ENCODE peak calls at places on chromosomes 1 and 21, in six cellular contexts. One of them, this sample, is unnamed. For H3K4me1, the result is how much of the 10 kb centered on the place peaks cover.

GRCh38 chr21:42024261-42024877 is 14.2 kb upstream of the ZBTB21 start:
- DNase-seq in upper lobe of right lung: no peak
- DNase-seq in adrenal gland: no peak
- DNase-seq in breast epithelium: no peak
- DNase-seq in heart left ventricle: no peak
- DNase-seq in H1: no peak
- DNase-seq in this sample: no peak

GRCh38 chr1:36750706-36751105 is 268.0 kb upstream of the CSF3R start:
- DNase-seq in upper lobe of right lung: no peak
- DNase-seq in adrenal gland: no peak
- DNase-seq in breast epithelium: no peak
- DNase-seq in heart left ventricle: no peak
- DNase-seq in H1: no peak
- DNase-seq in this sample: no peak

GRCh38 chr1:2027961-2028583 is 8.9 kb downstream of the GABRD start:
- DNase-seq in upper lobe of right lung: no peak
- DNase-seq in adrenal gland: no peak
- DNase-seq in breast epithelium: no peak
- DNase-seq in heart left ventricle: no peak
- DNase-seq in H1: no peak
- DNase-seq in this sample: no peak

GRCh38 chr1:17605582-17606344 is 66.3 kb downstream of the ARHGEF10L start:
- DNase-seq in upper lobe of right lung: no peak
- DNase-seq in adrenal gland: no peak
- DNase-seq in breast epithelium: no peak
- DNase-seq in heart left ventricle: no peak
- DNase-seq in H1: no peak
- DNase-seq in this sample: peak

GRCh38 chr1:12047120-12047876 is 15.8 kb upstream of the TNFRSF8 start:
- DNase-seq in upper lobe of right lung: no peak
- DNase-seq in adrenal gland: no peak
- DNase-seq in breast epithelium: no peak
- DNase-seq in heart left ventricle: no peak
- DNase-seq in H1: no peak
- DNase-seq in this sample: peak

GRCh38 chr1:182377175-182377574 is 14.4 kb downstream of the GLUL start:
- DNase-seq in upper lobe of right lung: no peak
- DNase-seq in adrenal gland: no peak
- DNase-seq in breast epithelium: no peak
- DNase-seq in heart left ventricle: no peak
- DNase-seq in H1: no peak
- DNase-seq in this sample: no peak

GRCh38 chr1:154819628-154820590 is 50.2 kb downstream of the KCNN3 start:
- DNase-seq in upper lobe of right lung: peak
- DNase-seq in adrenal gland: no peak
- DNase-seq in breast epithelium: no peak
- DNase-seq in heart left ventricle: no peak
- DNase-seq in H1: peak
- DNase-seq in this sample: peak

GRCh38 chr21:42636535-42636914 is 16.9 kb upstream of the PDE9A start:
- DNase-seq in upper lobe of right lung: no peak
- DNase-seq in adrenal gland: no peak
- DNase-seq in breast epithelium: no peak
- DNase-seq in heart left ventricle: no peak
- DNase-seq in H1: no peak
- DNase-seq in this sample: peak

GRCh38 chr1:229159668-229160544 is 111.0 kb upstream of the RAB4A start:
- DNase-seq in upper lobe of right lung: no peak
- DNase-seq in adrenal gland: no peak
- DNase-seq in breast epithelium: no peak
- DNase-seq in heart left ventricle: no peak
- DNase-seq in H1: no peak
- DNase-seq in this sample: no peak

DNA sequence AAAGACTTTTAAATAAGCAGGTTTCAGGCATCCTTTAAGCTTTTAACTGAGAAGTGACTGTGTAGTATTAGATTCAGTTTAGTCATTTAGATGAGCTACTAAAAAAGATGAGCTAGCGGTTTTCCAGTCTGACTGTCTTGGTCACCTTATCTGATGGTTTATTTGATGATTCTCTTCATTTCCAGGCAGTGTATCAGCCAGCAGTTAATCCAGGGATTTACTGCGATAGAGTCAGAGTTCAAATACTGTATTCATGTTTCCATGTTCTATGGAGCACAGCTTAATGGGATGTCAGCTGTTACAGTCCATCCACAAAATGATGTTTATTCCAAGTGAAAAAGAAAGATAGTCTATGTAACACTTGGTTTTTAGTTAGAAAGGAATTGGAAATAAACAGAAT is 54.4 kb upstream of the DPT start:
- DNase-seq in upper lobe of right lung: no peak
- DNase-seq in adrenal gland: no peak
- DNase-seq in breast epithelium: no peak
- DNase-seq in heart left ventricle: no peak
- DNase-seq in H1: no peak
- DNase-seq in this sample: no peak
- H3K27ac ChIP-seq in upper lobe of right lung: no peak
- H3K27ac ChIP-seq in adrenal gland: peak
- H3K27ac ChIP-seq in breast epithelium: peak
- H3K27ac ChIP-seq in heart left ventricle: no peak
- H3K27ac ChIP-seq in H1: no peak
- H3K27ac ChIP-seq in this sample: no peak

DNA sequence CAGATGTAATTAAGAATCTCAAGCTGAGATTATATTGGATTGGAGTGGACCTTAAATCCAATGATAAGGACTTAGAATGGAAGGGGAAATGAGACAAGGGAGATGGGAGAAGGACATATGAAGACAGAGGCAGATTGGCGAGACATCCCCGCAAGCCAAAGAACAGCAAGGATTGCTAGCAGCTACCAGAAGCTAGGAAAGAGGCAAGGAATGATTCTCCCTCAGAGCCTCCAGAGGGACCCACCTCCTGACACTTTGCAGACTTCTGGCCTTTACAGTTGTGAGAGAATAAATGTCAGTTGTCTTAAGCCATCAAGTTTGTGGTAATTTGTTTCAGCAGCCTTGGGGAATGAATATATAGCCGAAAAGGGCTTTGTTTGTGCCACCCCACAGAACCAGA is 20.7 kb downstream of the METTL13 start:
- DNase-seq in upper lobe of right lung: no peak
- DNase-seq in adrenal gland: no peak
- DNase-seq in breast epithelium: no peak
- DNase-seq in heart left ventricle: no peak
- DNase-seq in H1: no peak
- DNase-seq in this sample: no peak
- TF ChIP-seq CTCF in upper lobe of right lung: no peak
- TF ChIP-seq CTCF in adrenal gland: no peak
- TF ChIP-seq CTCF in breast epithelium: no peak
- TF ChIP-seq CTCF in heart left ventricle: no peak
- TF ChIP-seq CTCF in H1: peak
- TF ChIP-seq CTCF in this sample: no peak

GRCh38 chr1:226679853-226680516 is 59.1 kb downstream of the ITPKB start:
- DNase-seq in upper lobe of right lung: peak
- DNase-seq in adrenal gland: peak
- DNase-seq in breast epithelium: peak
- DNase-seq in heart left ventricle: peak
- DNase-seq in H1: peak
- DNase-seq in this sample: peak

GRCh38 chr1:226681652-226682493 is 57.2 kb downstream of the ITPKB start:
- DNase-seq in upper lobe of right lung: no peak
- DNase-seq in adrenal gland: no peak
- DNase-seq in breast epithelium: peak
- DNase-seq in heart left ventricle: no peak
- DNase-seq in H1: no peak
- DNase-seq in this sample: no peak

GRCh38 chr1:226685196-226685820 is 53.8 kb downstream of the ITPKB start:
- DNase-seq in upper lobe of right lung: no peak
- DNase-seq in adrenal gland: no peak
- DNase-seq in breast epithelium: no peak
- DNase-seq in heart left ventricle: no peak
- DNase-seq in H1: no peak
- DNase-seq in this sample: no peak

GRCh38 chr1:226680653-226681052 is 58.4 kb downstream of the ITPKB start:
- DNase-seq in upper lobe of right lung: no peak
- DNase-seq in adrenal gland: no peak
- DNase-seq in breast epithelium: peak
- DNase-seq in heart left ventricle: no peak
- DNase-seq in H1: no peak
- DNase-seq in this sample: no peak

GRCh38 chr1:226682841-226683800 is 56.0 kb downstream of the ITPKB start:
- DNase-seq in upper lobe of right lung: no peak
- DNase-seq in adrenal gland: no peak
- DNase-seq in breast epithelium: peak
- DNase-seq in heart left ventricle: no peak
- DNase-seq in H1: no peak
- DNase-seq in this sample: no peak
- H3K4me1 ChIP-seq in upper lobe of right lung: under half
- H3K4me1 ChIP-seq in adrenal gland: under half
- H3K4me1 ChIP-seq in breast epithelium: under half
- H3K4me1 ChIP-seq in heart left ventricle: half or more
- H3K4me1 ChIP-seq in H1: under half
- H3K4me1 ChIP-seq in this sample: under half

DNA sequence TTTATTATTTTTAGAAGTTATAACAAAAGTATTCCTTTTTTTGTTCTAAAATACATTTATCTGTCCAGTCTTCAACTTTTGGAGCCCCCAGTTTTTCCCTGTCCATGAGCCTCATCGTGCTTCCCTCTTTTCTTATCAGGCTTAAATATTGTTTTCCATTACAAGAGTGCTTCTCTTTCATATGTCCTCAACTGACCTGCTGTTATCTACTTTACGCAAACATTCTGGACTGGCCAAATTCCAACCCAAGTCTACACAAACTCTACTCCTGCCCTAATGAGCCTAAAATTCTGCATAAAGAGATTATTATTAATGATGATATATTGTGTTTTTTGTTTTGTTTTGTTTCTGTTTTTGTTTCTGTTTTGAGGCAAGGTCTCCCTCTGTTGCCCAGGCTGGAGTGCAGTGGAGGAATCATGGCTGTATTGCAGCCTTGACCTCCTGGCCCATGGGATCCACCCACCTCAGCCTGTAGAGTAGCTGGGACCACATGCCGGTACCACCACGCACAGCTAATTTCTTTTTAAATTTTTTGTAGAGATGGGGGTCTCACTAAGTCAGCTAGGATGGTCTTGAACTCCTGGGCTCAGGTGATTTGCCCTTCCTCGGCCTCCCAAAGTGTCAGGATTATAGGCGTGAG is 318.8 kb upstream of the NEGR1 start:
- DNase-seq in upper lobe of right lung: no peak
- DNase-seq in adrenal gland: no peak
- DNase-seq in breast epithelium: no peak
- DNase-seq in heart left ventricle: peak
- DNase-seq in H1: no peak
- DNase-seq in this sample: no peak
- H3K27ac ChIP-seq in upper lobe of right lung: no peak
- H3K27ac ChIP-seq in adrenal gland: no peak
- H3K27ac ChIP-seq in breast epithelium: no peak
- H3K27ac ChIP-seq in heart left ventricle: no peak
- H3K27ac ChIP-seq in H1: no peak
- H3K27ac ChIP-seq in this sample: no peak

GRCh38 chr1:62790716-62791115 is 6.8 kb downstream of the ATG4C start:
- DNase-seq in upper lobe of right lung: no peak
- DNase-seq in adrenal gland: no peak
- DNase-seq in breast epithelium: no peak
- DNase-seq in heart left ventricle: no peak
- DNase-seq in H1: no peak
- DNase-seq in this sample: no peak

GRCh38 chr1:62782197-62782886 is 1.6 kb upstream of the ATG4C start:
- DNase-seq in upper lobe of right lung: no peak
- DNase-seq in adrenal gland: no peak
- DNase-seq in breast epithelium: no peak
- DNase-seq in heart left ventricle: no peak
- DNase-seq in H1: no peak
- DNase-seq in this sample: peak

GRCh38 chr1:62783736-62784508 is at the start of gene ATG4C:
- DNase-seq in upper lobe of right lung: peak
- DNase-seq in adrenal gland: peak
- DNase-seq in breast epithelium: peak
- DNase-seq in heart left ventricle: peak
- DNase-seq in H1: peak
- DNase-seq in this sample: peak

DNA sequence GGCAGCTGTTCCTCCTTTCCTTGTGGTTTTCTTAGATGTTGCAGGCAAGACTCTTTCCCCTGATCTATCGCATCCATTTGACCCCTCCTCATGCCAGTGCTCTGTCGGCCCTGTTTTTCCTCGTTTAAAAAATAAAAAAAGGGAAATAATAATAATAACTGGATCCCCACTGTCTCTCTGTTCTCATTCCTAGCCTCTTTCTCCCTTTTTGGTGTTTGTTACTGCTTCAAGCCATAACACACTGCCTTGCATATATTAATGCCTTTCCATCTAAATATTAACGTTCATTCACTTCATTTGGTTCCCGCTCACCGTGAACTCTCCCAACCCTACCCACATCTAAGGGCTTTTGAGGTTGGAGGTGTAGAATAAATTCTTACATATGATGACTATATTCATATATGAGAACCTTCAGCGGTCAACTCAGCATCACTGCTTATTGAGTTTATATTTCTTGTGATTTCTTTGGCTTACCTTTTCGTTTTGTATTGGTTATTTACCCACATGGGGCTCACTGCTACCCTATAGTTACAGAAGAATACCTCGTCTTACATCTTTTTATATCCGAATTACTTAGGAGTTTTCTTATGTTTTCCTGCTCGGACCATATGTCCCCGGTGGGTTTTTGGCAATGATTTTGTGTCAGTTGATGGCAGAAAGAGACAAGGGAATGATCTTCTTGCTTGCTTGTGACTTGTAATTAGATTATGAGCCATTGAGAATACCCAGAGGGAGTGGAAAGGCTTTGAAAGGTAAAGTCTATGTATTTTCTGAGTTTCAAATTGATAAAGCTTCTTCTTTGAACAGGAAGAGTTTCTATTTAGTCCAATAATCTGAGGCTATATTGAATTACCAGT is 805 bp downstream of the ATG4C start:
- DNase-seq in upper lobe of right lung: no peak
- DNase-seq in adrenal gland: no peak
- DNase-seq in breast epithelium: no peak
- DNase-seq in heart left ventricle: no peak
- DNase-seq in H1: no peak
- DNase-seq in this sample: peak
- TF ChIP-seq CTCF in upper lobe of right lung: no peak
- TF ChIP-seq CTCF in adrenal gland: no peak
- TF ChIP-seq CTCF in breast epithelium: no peak
- TF ChIP-seq CTCF in heart left ventricle: no peak
- TF ChIP-seq CTCF in H1: no peak
- TF ChIP-seq CTCF in this sample: no peak